ENCODE peak calls at places on chromosome 16, in six cellular contexts. K is effector memory CD4-positive, alpha-beta T cell; I is uterus; J is mesenchymal stem cell; Z is CD4-positive, alpha-beta T cell; X is brain microvascular endothelial cell. N is an unnamed sample.

GRCh38 chr16:55061126-55061525 is 130.5 kb downstream of the IRX5 start:
- DNase-seq in K (no peak), I (no peak), J (no peak), Z (no peak), X (no peak), N (no peak)

GRCh38 chr16:73864868-73865267 is 431.7 kb upstream of the PSMD7 start:
- DNase-seq in K (no peak), I (no peak), J (no peak), Z (no peak), X (no peak), N (no peak)

GRCh38 chr16:73094371-73094770 is 46.4 kb upstream of the ZFHX3 start:
- DNase-seq in K (no peak), I (no peak), J (no peak), Z (no peak), X (no peak), N (no peak)

GRCh38 chr16:79628501-79628975 is 28.0 kb upstream of the MAF start:
- DNase-seq in K (no peak), I (no peak), J (peak), Z (peak), X (peak), N (no peak)

GRCh38 chr16:85054948-85055502 is 27.4 kb downstream of the KIAA0513 start:
- DNase-seq in K (no peak), I (no peak), J (no peak), Z (no peak), X (no peak), N (no peak)

GRCh38 chr16:68400924-68401460 is 47.3 kb downstream of the SMPD3 start:
- DNase-seq in K (no peak), I (no peak), J (no peak), Z (peak), X (no peak), N (no peak)

GRCh38 chr16:38941-39892 is 14.2 kb downstream of the POLR3K start:
- DNase-seq in K (peak), I (no peak), J (no peak), Z (peak), X (no peak), N (peak)

GRCh38 chr16:53220585-53220984 is 165.8 kb downstream of the CHD9 start:
- DNase-seq in K (no peak), I (no peak), J (peak), Z (no peak), X (peak), N (no peak)

GRCh38 chr16:10970065-10970464 is 25.7 kb downstream of the CLEC16A start:
- DNase-seq in K (no peak), I (no peak), J (no peak), Z (no peak), X (no peak), N (no peak)

GRCh38 chr16:88468289-88469129 is 15.4 kb downstream of the ZFPM1 start:
- DNase-seq in K (no peak), I (no peak), J (peak), Z (no peak), X (no peak), N (no peak)

GRCh38 chr16:68183033-68183432 is 52.9 kb downstream of the ESRP2 start:
- DNase-seq in K (no peak), I (no peak), J (no peak), Z (no peak), X (no peak), N (no peak)

GRCh38 chr16:11424118-11424460 is 78.8 kb downstream of the RMI2 start:
- DNase-seq in K (no peak), I (no peak), J (no peak), Z (no peak), X (no peak), N (no peak)

GRCh38 chr16:50326835-50327465 is 41.8 kb downstream of the BRD7 start:
- DNase-seq in K (peak), I (no peak), J (peak), Z (peak), X (peak), N (no peak)

GRCh38 chr16:81450783-81451491 is 6.3 kb downstream of the CMIP start:
- DNase-seq in K (no peak), I (no peak), J (no peak), Z (no peak), X (no peak), N (no peak)

GRCh38 chr16:81453091-81453728 is 8.6 kb downstream of the CMIP start:
- DNase-seq in K (no peak), I (no peak), J (no peak), Z (no peak), X (no peak), N (no peak)

GRCh38 chr16:81449899-81450608 is 5.4 kb downstream of the CMIP start:
- DNase-seq in K (no peak), I (no peak), J (no peak), Z (no peak), X (no peak), N (no peak)

GRCh38 chr16:81454044-81454443 is 9.4 kb downstream of the CMIP start:
- DNase-seq in K (no peak), I (no peak), J (no peak), Z (no peak), X (no peak), N (no peak)

GRCh38 chr16:81451753-81452680 is 7.4 kb downstream of the CMIP start:
- DNase-seq in K (no peak), I (no peak), J (no peak), Z (peak), X (no peak), N (no peak)
- H3K27ac ChIP-seq in K (peak), I (no peak), J (no peak), Z (no peak), X (no peak), N (peak)

DNA sequence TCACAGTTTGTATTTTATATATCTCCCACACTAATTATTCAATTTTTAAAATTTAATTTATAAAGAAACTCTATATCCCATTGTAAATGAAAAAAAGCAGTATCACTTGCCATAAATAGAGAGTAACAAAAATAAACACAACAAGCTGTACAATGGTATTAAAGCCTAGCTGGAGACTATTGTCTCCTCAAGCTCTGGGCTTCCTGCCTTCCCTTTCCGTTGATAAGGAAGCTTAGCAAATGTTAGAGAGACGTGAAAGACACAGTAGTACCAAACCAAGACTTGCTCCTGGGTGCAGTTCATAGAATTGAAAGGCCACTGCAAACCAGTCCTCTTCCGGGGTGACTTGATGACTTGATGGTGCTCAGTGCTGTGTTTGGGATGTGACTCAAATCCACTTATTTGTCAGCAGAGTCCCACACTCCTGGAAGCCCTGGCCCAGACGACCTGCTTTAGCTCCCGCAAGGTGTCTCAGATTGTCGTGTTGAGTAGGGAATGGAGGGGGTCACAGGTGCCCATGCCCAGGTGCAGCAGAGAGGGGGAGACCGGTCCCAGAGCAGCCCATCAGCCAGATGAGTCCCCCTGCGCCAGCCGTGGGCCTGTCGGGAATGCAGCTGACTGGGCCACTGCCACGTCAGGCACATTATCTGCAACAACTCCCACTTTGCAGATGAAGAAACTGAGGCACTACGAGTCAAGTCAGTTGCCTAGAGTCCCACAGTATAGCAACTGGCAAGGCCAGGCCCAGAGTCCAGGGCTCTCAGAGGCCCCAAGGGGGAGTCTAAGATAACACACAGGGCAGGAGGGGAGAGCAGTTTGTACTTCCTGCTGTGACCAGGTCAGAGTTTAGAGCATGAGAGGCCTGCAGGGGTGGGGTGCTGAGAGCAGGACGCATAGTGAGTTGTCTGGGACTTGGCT is 40.5 kb downstream of the PSME3IP1 start:
- DNase-seq in K (no peak), I (no peak), J (no peak), Z (no peak), X (no peak), N (no peak)
- H3K27ac ChIP-seq in K (no peak), I (no peak), J (no peak), Z (no peak), X (no peak), N (peak)

DNA sequence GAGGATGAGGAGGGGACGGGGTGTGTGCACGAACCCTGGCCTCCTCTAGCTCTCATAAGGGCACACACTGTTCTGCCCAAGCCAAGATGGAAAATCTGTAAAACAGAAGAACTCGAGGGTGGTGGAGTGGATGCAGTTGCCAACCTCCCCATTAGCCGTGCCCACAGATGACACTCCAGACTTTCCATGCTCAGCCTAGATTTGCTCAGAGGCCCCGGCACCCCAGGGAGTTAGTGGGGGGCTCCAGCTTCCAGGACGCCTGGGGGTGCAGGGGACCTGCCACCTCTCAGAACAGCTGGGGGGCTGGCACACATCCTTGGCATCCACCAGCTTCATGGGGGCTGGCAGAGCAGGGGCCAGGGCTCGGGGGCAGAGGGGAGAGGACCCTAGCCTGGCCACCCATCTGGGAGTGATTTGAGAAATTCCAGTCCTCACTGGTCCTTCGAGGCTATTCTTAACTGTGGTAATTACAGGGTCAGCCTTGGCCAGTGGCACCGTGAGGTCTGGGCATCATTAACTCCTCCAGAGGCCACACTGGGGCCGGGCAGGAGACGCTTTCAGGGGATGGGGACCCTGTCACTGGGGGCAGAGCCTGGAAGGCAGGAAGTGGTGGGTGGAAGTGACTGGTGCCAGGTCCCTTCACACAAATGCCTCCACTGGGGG is 14.3 kb downstream of the VASN start:
- DNase-seq in K (no peak), I (no peak), J (no peak), Z (no peak), X (no peak), N (no peak)
- H3K27ac ChIP-seq in K (no peak), I (peak), J (no peak), Z (no peak), X (no peak), N (no peak)

DNA sequence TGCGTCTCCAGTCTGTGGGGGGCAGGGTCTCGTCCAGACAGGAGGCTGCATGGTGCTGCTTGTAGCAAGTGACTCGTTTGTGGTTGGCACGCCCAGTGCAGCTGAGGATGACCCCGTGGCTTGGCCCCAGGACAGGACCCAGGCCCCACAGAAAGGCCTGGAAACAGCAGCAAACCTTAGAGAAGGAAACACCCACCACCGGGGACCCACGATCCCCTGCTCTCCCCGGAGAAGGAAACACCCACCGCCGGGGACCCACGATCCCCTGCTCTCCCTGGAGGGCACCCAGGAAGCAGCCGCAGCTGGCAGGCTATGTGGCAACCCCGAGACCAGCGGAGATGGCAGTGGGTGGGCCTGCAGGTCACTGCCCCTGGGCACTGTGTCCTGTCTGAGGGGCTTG is 8.3 kb upstream of the C16orf95 start:
- DNase-seq in K (no peak), I (no peak), J (no peak), Z (no peak), X (no peak), N (no peak)
- H3K27ac ChIP-seq in K (no peak), I (peak), J (no peak), Z (no peak), X (no peak), N (no peak)

GRCh38 chr16:1602285-1602684 is 9.6 kb downstream of the IFT140 start:
- DNase-seq in K (no peak), I (no peak), J (no peak), Z (no peak), X (no peak), N (no peak)

GRCh38 chr16:1610841-1611653 is 825 bp downstream of the IFT140 start:
- DNase-seq in K (no peak), I (no peak), J (peak), Z (no peak), X (peak), N (no peak)

GRCh38 chr16:1601489-1601888 is 10.4 kb downstream of the IFT140 start:
- DNase-seq in K (no peak), I (no peak), J (no peak), Z (no peak), X (no peak), N (peak)

GRCh38 chr16:1610071-1610840 is 1.6 kb downstream of the IFT140 start:
- DNase-seq in K (peak), I (peak), J (peak), Z (peak), X (peak), N (peak)

DNA sequence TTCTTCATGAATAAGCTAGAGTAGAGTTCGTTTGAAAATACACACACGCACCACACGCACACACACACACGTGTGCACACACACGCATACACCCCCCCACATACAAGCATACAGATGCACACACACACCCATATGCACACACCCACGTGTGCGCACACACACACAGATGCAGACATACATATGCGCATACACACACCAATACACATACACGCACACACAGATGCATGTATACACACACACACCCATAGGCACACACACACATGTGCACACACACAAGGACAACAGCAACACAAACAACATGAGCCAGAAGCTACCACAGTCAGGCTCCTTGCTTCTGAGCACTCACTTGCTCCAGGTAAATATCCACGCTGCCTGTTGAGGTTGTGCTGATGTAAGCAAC is 5.1 kb downstream of the IFT140 start:
- DNase-seq in K (no peak), I (no peak), J (no peak), Z (no peak), X (no peak), N (no peak)
- H3K27ac ChIP-seq in K (no peak), I (no peak), J (no peak), Z (no peak), X (no peak), N (no peak)

GRCh38 chr16:70289229-70290098 is at the start of gene AARS1:
- DNase-seq in K (peak), I (peak), J (peak), Z (peak), X (peak), N (peak)
- H3K27ac ChIP-seq in K (peak), I (peak), J (peak), Z (peak), X (peak), N (peak)